ENCODE peak calls at places on chromosomes 11 and 22, in nine cellular contexts. V, U, D, K, P, H, C, Q and M are unnamed samples.

GRCh38 chr11:34146411-34146810 is 41.0 kb downstream of the NAT10 start:
- DNase-seq in V (no peak), C (no peak), U (no peak), D (no peak), Q (no peak), K (peak; percentile 80), P (no peak), H (no peak), M (no peak)

GRCh38 chr11:59025097-59025496 is 61.0 kb upstream of the GLYATL1B start:
- DNase-seq in C (no peak), P (no peak), Q (no peak), K (no peak), U (peak; percentile 5), D (no peak), V (no peak), H (no peak), M (no peak)

GRCh38 chr11:73141309-73142127 is 600 bp downstream of the FCHSD2 start:
- DNase-seq in U (peak; percentile 68), D (peak; percentile 74), K (peak; percentile 93), H (peak; percentile 78), V (peak; percentile 40), C (peak; percentile 83), P (peak; percentile 31), Q (peak; percentile 51), M (peak; percentile 80)

GRCh38 chr11:121965330-121965729 is 150.7 kb downstream of the BLID start:
- DNase-seq in H (no peak), P (no peak), D (no peak), C (no peak), V (no peak), K (no peak), Q (no peak), U (peak; percentile 43), M (peak; percentile 82)

GRCh38 chr11:33724644-33725035 is 11.6 kb downstream of the CD59 start:
- DNase-seq in P (peak; percentile 26), Q (no peak), H (no peak), D (peak; percentile 85), C (no peak), V (no peak), K (no peak), U (no peak), M (peak; percentile 64)

GRCh38 chr11:103528596-103528995 is 419.4 kb downstream of the DYNC2H1 start:
- DNase-seq in P (peak; percentile 12), Q (no peak), D (peak; percentile 39), K (no peak), H (no peak), U (no peak), C (no peak), V (no peak), M (no peak)

GRCh38 chr22:46833228-46833627 is 70.8 kb downstream of the TBC1D22A start:
- DNase-seq in D (no peak), U (no peak), C (no peak), K (peak; percentile 71), H (peak; percentile 11), V (no peak), Q (no peak), P (no peak), M (peak; percentile 13)

GRCh38 chr11:122748968-122749687 is 89.2 kb upstream of the CRTAM start:
- DNase-seq in C (peak; percentile 85), D (peak; percentile 94), V (peak; percentile 44), K (no peak), P (peak; percentile 84), U (no peak), H (peak; percentile 70), Q (no peak), M (peak; percentile 95)

GRCh38 chr11:2096919-2097301 is 42.3 kb downstream of the IGF2 start:
- DNase-seq in V (no peak), P (no peak), D (no peak), H (no peak), Q (no peak), C (peak; percentile 49), U (no peak), K (peak; percentile 77), M (peak; percentile 66)

GRCh38 chr11:76083563-76084451 is 122.5 kb downstream of the WNT11 start:
- DNase-seq in P (no peak), C (no peak), H (no peak), U (no peak), V (no peak), K (no peak), D (peak; percentile 42), Q (no peak), M (peak; percentile 35)

GRCh38 chr11:13119928-13120520 is 110.9 kb downstream of the RASSF10 start:
- DNase-seq in V (no peak), P (no peak), C (no peak), U (no peak), Q (no peak), K (no peak), D (no peak), H (no peak), M (no peak)

GRCh38 chr11:72738199-72739141 is 13.7 kb downstream of the ARAP1 start:
- DNase-seq in C (peak; percentile 70), K (peak; percentile 88), V (no peak), H (peak; percentile 90), U (no peak), P (peak; percentile 30), Q (no peak), D (peak; percentile 38), M (peak; percentile 59)

GRCh38 chr11:126547161-126547560 is 191.7 kb downstream of the ST3GAL4 start:
- DNase-seq in H (no peak), Q (no peak), C (peak; percentile 79), P (peak; percentile 87), D (no peak), K (no peak), U (no peak), V (no peak), M (peak; percentile 96)

GRCh38 chr11:96385187-96385586 is 4.5 kb downstream of the CCDC82 start:
- DNase-seq in K (no peak), H (no peak), V (no peak), U (no peak), C (no peak), Q (no peak), P (no peak), D (no peak), M (no peak)

GRCh38 chr11:65132988-65133700 is 1.2 kb downstream of the SYVN1 start:
- DNase-seq in H (peak; percentile 91), D (no peak), K (peak; percentile 78), U (no peak), Q (no peak), V (peak; percentile 60), C (no peak), P (no peak), M (peak; percentile 29)

GRCh38 chr11:8698379-8698851 is 15.8 kb downstream of the RPL27A start:
- DNase-seq in P (no peak), C (no peak), H (no peak), Q (no peak), U (no peak), D (no peak), K (peak; percentile 20), V (no peak), M (no peak)

GRCh38 chr22:21951931-21952465 is 650 bp downstream of the PPM1F start:
- DNase-seq in U (no peak), Q (no peak), K (no peak), D (peak; percentile 24), V (peak; percentile 18), P (no peak), H (peak; percentile 58), C (peak; percentile 52), M (peak; percentile 58)

GRCh38 chr11:3215346-3216026 is 3.1 kb downstream of the MRGPRG start:
- DNase-seq in H (no peak), D (no peak), C (no peak), K (peak; percentile 68), V (no peak), U (no peak), Q (no peak), P (no peak), M (no peak)

GRCh38 chr11:39443424-39444022 is 2015.9 kb downstream of the LRRC4C start:
- DNase-seq in H (no peak), D (no peak), Q (no peak), V (no peak), P (no peak), U (no peak), C (no peak), K (no peak), M (no peak)

GRCh38 chr11:46826310-46827044 is 19.6 kb downstream of the CKAP5 start:
- DNase-seq in P (peak; percentile 50), D (peak; percentile 72), Q (peak; percentile 53), U (no peak), H (peak; percentile 46), V (peak; percentile 65), C (peak; percentile 86), K (peak; percentile 92), M (peak; percentile 82)